ENCODE peak calls at places on chromosome 10, in five cellular contexts. One of them, this sample, is unnamed.

GRCh38 chr10:12631216-12631615 is 281.9 kb downstream of the CAMK1D start:
- DNase-seq in natural killer cell: no peak
- DNase-seq in spleen: no peak
- DNase-seq in heart left ventricle: no peak
- DNase-seq in omental fat pad: no peak
- DNase-seq in this sample: no peak

GRCh38 chr10:24866615-24867583 is 85.5 kb downstream of the PRTFDC1 start:
- DNase-seq in spleen: no peak
- DNase-seq in heart left ventricle: peak
- DNase-seq in natural killer cell: no peak
- DNase-seq in omental fat pad: no peak
- DNase-seq in this sample: no peak

GRCh38 chr10:76130892-76131291 is 699.5 kb downstream of the LRMDA start:
- DNase-seq in omental fat pad: no peak
- DNase-seq in heart left ventricle: no peak
- DNase-seq in spleen: no peak
- DNase-seq in natural killer cell: no peak
- DNase-seq in this sample: no peak

GRCh38 chr10:97550336-97551149 is 22.0 kb upstream of the ANKRD2 start:
- DNase-seq in spleen: peak
- DNase-seq in natural killer cell: no peak
- DNase-seq in omental fat pad: no peak
- DNase-seq in heart left ventricle: no peak
- DNase-seq in this sample: no peak

GRCh38 chr10:5890519-5890878 is 456 bp downstream of the FBH1 start:
- DNase-seq in spleen: no peak
- DNase-seq in omental fat pad: no peak
- DNase-seq in heart left ventricle: no peak
- DNase-seq in natural killer cell: no peak
- DNase-seq in this sample: peak

GRCh38 chr10:17923728-17924127 is 28.0 kb upstream of the SLC39A12 start:
- DNase-seq in natural killer cell: no peak
- DNase-seq in heart left ventricle: no peak
- DNase-seq in spleen: no peak
- DNase-seq in omental fat pad: no peak
- DNase-seq in this sample: no peak

GRCh38 chr10:14648042-14648765 is 126.5 kb downstream of the FAM107B start:
- DNase-seq in heart left ventricle: peak
- DNase-seq in spleen: peak
- DNase-seq in natural killer cell: peak
- DNase-seq in omental fat pad: no peak
- DNase-seq in this sample: peak

GRCh38 chr10:69895759-69896158 is 94.1 kb downstream of the COL13A1 start:
- DNase-seq in natural killer cell: no peak
- DNase-seq in omental fat pad: no peak
- DNase-seq in spleen: no peak
- DNase-seq in heart left ventricle: no peak
- DNase-seq in this sample: no peak

GRCh38 chr10:73653701-73654100 is 2.1 kb downstream of the SYNPO2L start:
- DNase-seq in natural killer cell: no peak
- DNase-seq in omental fat pad: no peak
- DNase-seq in spleen: no peak
- DNase-seq in heart left ventricle: no peak
- DNase-seq in this sample: no peak

GRCh38 chr10:103168436-103168835 is 24.6 kb downstream of the NT5C2 start:
- DNase-seq in heart left ventricle: no peak
- DNase-seq in spleen: no peak
- DNase-seq in natural killer cell: no peak
- DNase-seq in omental fat pad: no peak
- DNase-seq in this sample: no peak

DNA sequence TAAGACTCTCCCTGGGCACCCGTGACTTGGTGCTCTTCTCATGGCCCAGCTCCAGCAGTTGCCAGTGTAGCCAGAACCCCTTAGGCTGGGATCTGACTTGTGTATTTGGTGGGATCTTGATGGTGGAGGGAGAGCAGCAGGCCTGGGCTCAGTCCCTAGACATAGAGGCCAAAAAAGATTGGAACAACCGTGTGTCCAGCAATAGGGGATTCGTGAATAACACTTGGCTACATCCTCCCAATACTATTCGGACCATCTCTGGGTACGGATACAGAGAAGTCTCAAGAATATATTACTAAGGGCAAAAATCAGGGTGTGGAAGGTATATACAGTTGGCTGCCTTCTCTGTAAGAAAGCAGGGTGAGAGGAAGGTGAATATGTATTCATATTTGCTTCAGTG is 17.2 kb downstream of the RBM20 start:
- DNase-seq in omental fat pad: no peak
- DNase-seq in natural killer cell: no peak
- DNase-seq in spleen: no peak
- DNase-seq in heart left ventricle: no peak
- DNase-seq in this sample: no peak
- TF ChIP-seq CTCF in omental fat pad: no peak
- TF ChIP-seq CTCF in natural killer cell: no peak
- TF ChIP-seq CTCF in spleen: no peak
- TF ChIP-seq CTCF in heart left ventricle: no peak
- TF ChIP-seq CTCF in this sample: no peak

DNA sequence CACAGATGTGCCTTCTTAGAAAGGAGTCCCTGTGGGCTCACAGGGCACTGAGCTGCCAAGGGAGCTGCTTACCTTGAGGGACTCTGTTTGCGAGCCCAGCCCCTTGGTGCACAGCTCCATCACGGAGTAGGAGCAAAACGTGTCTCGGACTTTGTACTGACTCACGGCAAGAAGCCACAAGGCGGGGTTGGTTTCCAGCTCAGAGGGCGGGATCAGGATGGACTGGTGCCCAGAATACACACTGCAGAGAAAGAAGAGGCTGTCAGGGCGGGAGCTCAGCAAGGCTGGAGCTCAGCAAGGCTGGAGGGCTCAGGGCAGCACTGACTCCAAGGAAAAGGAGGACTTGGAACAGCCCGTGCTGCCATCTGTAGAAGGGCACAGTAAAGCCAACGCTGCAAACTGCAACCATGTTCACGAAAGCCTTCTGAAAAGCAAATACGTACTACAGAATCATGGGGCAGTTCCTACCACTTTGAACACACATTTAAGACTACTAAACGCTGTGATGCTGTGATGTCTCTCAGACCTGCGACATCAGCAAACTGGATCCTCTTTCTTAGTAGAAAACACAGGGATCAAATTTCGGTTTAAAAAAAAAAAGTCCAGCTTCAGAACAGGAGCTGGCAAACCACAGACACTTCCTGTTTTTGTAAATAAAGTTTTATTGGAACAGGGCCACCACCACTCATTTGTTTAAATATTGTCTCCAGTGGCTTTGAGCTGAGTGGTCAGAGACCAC is 194.3 kb downstream of the ZMYND11 start:
- DNase-seq in heart left ventricle: peak
- DNase-seq in omental fat pad: peak
- DNase-seq in natural killer cell: no peak
- DNase-seq in spleen: no peak
- DNase-seq in this sample: peak
- TF ChIP-seq CTCF in heart left ventricle: peak
- TF ChIP-seq CTCF in omental fat pad: no peak
- TF ChIP-seq CTCF in natural killer cell: no peak
- TF ChIP-seq CTCF in spleen: no peak
- TF ChIP-seq CTCF in this sample: no peak

DNA sequence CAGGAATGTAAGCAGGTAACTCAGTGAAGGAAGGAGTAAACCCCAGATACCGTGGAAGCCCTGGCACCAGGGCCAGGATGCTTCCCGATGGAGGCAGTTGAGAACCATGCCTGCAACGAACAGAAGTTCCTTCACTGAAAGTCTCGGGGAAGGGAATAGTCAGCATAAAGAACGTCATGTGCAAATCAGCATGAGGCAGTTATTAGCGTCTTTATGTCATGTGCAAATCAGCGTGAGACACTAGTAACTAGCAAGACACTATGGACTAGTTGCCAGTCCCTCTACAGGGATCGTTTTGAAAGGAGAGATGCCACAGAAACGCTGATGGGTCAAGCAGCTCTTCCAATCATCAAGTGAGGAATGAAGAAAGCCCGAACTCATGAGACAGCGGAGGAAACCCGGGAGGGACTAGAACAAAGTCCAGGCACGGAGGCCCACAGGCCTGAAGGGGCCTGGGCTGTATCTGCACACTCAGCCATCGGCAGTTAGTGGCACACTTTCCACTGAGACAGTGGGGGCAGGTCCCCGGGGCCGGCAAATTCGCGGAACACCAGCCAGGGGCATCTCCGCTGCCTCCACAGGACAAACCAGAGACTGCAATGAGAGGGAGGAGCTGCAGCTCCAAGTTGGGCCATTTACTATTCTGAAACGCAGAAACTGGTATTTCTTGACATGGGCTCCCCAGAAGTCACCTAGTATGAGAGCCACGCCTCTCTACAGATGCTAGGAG is 109.6 kb downstream of the SFMBT2 start:
- DNase-seq in natural killer cell: no peak
- DNase-seq in omental fat pad: no peak
- DNase-seq in heart left ventricle: no peak
- DNase-seq in spleen: no peak
- DNase-seq in this sample: peak
- TF ChIP-seq CTCF in natural killer cell: no peak
- TF ChIP-seq CTCF in omental fat pad: no peak
- TF ChIP-seq CTCF in heart left ventricle: peak
- TF ChIP-seq CTCF in spleen: no peak
- TF ChIP-seq CTCF in this sample: peak

GRCh38 chr10:287814-288213 is 152.6 kb downstream of the ZMYND11 start:
- DNase-seq in spleen: no peak
- DNase-seq in omental fat pad: no peak
- DNase-seq in natural killer cell: no peak
- DNase-seq in heart left ventricle: no peak
- DNase-seq in this sample: no peak
- TF ChIP-seq CTCF in spleen: no peak
- TF ChIP-seq CTCF in omental fat pad: no peak
- TF ChIP-seq CTCF in natural killer cell: no peak
- TF ChIP-seq CTCF in heart left ventricle: no peak
- TF ChIP-seq CTCF in this sample: no peak

DNA sequence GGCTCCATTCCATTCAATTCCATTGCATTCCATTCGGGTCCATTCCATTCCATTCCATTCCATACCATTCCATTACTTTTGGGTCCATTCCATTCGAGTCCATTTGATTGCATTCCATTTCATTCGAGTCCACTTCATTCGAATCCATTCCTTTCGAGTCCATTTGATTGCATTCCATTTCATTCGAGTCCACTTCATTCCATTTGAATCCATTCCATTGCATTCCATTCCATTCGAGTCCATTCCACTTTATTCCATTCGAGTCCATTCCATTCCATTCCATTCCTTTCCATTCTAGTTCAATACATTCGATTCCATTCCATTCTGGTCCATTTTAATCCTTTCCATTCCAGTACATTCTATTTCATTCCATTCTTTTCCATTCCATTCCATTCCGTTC is 334.0 kb downstream of the ZNF33B start:
- DNase-seq in omental fat pad: no peak
- DNase-seq in spleen: no peak
- DNase-seq in natural killer cell: no peak
- DNase-seq in heart left ventricle: no peak
- DNase-seq in this sample: no peak
- TF ChIP-seq CTCF in omental fat pad: no peak
- TF ChIP-seq CTCF in spleen: no peak
- TF ChIP-seq CTCF in natural killer cell: no peak
- TF ChIP-seq CTCF in heart left ventricle: no peak
- TF ChIP-seq CTCF in this sample: no peak

DNA sequence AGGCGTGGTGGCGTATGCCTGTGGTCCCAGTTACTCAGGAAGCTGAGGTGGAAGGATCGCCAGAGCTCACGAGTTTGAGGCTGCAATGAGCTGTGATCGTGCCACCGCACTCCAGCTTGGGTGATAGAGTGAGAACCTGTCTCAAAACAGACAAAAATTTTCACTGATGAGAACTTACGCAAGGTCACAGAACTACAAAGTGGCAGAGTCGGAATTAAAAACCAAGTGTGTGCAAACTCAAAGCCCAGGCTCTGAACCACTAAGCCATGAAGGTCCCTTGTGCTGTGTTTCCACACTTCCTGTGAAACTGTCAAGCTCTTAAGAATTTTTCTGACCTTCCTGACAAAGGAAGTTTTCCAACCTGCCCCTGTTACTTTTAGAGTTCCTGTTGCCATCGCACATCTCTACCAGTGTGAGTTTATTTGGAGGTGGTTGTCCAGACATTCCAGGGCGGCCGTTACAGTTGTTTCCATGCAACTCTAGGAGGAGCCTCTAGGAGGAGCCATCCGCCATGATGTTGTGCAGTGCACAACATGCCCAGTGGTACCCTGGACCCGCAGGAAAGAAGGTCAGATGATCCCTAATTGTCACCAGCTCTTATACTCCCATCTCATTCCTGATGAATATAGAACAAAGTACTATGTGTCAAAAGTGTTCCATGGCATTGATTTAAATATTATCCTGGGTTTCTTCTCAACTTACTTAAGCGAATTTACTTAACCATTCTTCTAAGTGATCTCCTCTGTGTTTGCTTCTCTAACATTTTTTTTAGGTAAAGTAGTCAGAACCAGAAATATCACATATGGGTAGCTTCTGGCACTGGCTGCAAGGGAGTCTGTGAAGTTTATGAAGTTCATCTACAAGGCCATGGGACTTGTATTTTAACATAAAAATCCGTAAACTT is 49.0 kb upstream of the LYZL1 start:
- DNase-seq in omental fat pad: no peak
- DNase-seq in heart left ventricle: no peak
- DNase-seq in natural killer cell: no peak
- DNase-seq in spleen: no peak
- DNase-seq in this sample: peak
- TF ChIP-seq CTCF in omental fat pad: no peak
- TF ChIP-seq CTCF in heart left ventricle: peak
- TF ChIP-seq CTCF in natural killer cell: no peak
- TF ChIP-seq CTCF in spleen: peak
- TF ChIP-seq CTCF in this sample: peak